ENCODE peak calls at places on chromosome X, in six cellular contexts. E is left colon; V is HT-29; G is activated CD4-positive, alpha-beta T cell treated with anti-CD3 and anti-CD28 coated beads, Interleukin-2, amount 50 U/mL, for 1 hour; L is glutamatergic neuron; Q is H9. J is an unnamed sample.

GRCh38 chrX:115968436-115969252 is 201.9 kb upstream of the AGTR2 start:
- DNase-seq in E (peak), V (peak), G (no peak), L (peak), Q (peak), J (peak)

GRCh38 chrX:134501942-134502341 is 42.0 kb downstream of the HPRT1 start:
- DNase-seq in E (no peak), V (no peak), G (no peak), L (no peak), Q (no peak), J (no peak)

GRCh38 chrX:97021680-97022079 is 138.0 kb downstream of the RPA4 start:
- DNase-seq in E (no peak), V (no peak), G (no peak), L (no peak), Q (no peak), J (no peak)

GRCh38 chrX:13254076-13254785 is 65.6 kb downstream of the ATXN3L start:
- DNase-seq in E (peak), V (peak), G (no peak), L (no peak), Q (no peak), J (peak)

GRCh38 chrX:131366387-131366786 is 77.3 kb upstream of the IGSF1 start:
- DNase-seq in E (no peak), V (peak), G (no peak), L (no peak), Q (no peak), J (no peak)

GRCh38 chrX:9759340-9759739 is 6.3 kb downstream of the GPR143 start:
- DNase-seq in E (no peak), V (no peak), G (no peak), L (no peak), Q (no peak), J (no peak)

GRCh38 chrX:53288173-53288572 is 6.8 kb upstream of the IQSEC2 start:
- DNase-seq in E (no peak), V (peak), G (no peak), L (peak), Q (peak), J (no peak)

GRCh38 chrX:53433651-53434639 is at the start of gene HSD17B10:
- DNase-seq in E (peak), V (peak), G (peak), L (peak), Q (peak), J (peak)

GRCh38 chrX:74536142-74537010 is 78.0 kb downstream of the RLIM start:
- DNase-seq in E (peak), V (peak), G (peak), L (peak), Q (peak), J (no peak)

GRCh38 chrX:103584606-103585005 is 709 bp upstream of the TCEAL4 start:
- DNase-seq in E (no peak), V (no peak), G (no peak), L (no peak), Q (no peak), J (no peak)

GRCh38 chrX:49880668-49881067 is 1.4 kb downstream of the USP27X start:
- DNase-seq in E (no peak), V (no peak), G (no peak), L (no peak), Q (no peak), J (no peak)

GRCh38 chrX:48960291-48960690 is 2.9 kb upstream of the OTUD5 start:
- DNase-seq in E (no peak), V (no peak), G (no peak), L (no peak), Q (no peak), J (no peak)

GRCh38 chrX:13898084-13898483 is 81.2 kb upstream of the GPM6B start:
- DNase-seq in E (no peak), V (peak), G (no peak), L (peak), Q (no peak), J (no peak)

GRCh38 chrX:129939986-129940385 is 34.0 kb downstream of the UTP14A start:
- DNase-seq in E (no peak), V (no peak), G (no peak), L (no peak), Q (peak), J (no peak)

GRCh38 chrX:17459008-17459407 is 84.0 kb downstream of the NHS start:
- DNase-seq in E (no peak), V (no peak), G (no peak), L (no peak), Q (no peak), J (no peak)

GRCh38 chrX:8955521-8955920 is 78.4 kb downstream of the FAM9B start:
- DNase-seq in E (no peak), V (no peak), G (no peak), L (no peak), Q (no peak), J (no peak)

GRCh38 chrX:87900320-87900908 is 382.8 kb downstream of the KLHL4 start:
- DNase-seq in E (no peak), V (no peak), G (no peak), L (no peak), Q (no peak), J (no peak)

GRCh38 chrX:50707376-50707775 is 106.6 kb downstream of the SHROOM4 start:
- DNase-seq in E (no peak), V (peak), G (no peak), L (no peak), Q (no peak), J (no peak)

GRCh38 chrX:64394059-64394873 is 986 bp downstream of the MTMR8 start:
- DNase-seq in E (no peak), V (no peak), G (no peak), L (no peak), Q (peak), J (no peak)

GRCh38 chrX:132022115-132022862 is 813 bp upstream of the STK26 start:
- DNase-seq in E (no peak), V (peak), G (no peak), L (no peak), Q (no peak), J (no peak)

GRCh38 chrX:640641-641040 is 10.1 kb downstream of the SHOX start:
- DNase-seq in E (no peak), V (no peak), G (no peak), L (no peak), Q (no peak), J (no peak)

GRCh38 chrX:70033348-70033747 is 16.4 kb downstream of the AWAT2 start:
- DNase-seq in E (no peak), V (peak), G (peak), L (peak), Q (peak), J (no peak)

GRCh38 chrX:49184294-49185061 is 1.7 kb downstream of the PRICKLE3 start:
- DNase-seq in E (peak), V (peak), G (no peak), L (peak), Q (peak), J (peak)

GRCh38 chrX:1448793-1449580 is 3.7 kb downstream of the ASMTL start:
- DNase-seq in E (no peak), V (no peak), G (no peak), L (no peak), Q (peak), J (no peak)

GRCh38 chrX:45784590-45784989 is 583.9 kb upstream of the DIPK2B start:
- DNase-seq in E (no peak), V (no peak), G (no peak), L (no peak), Q (no peak), J (no peak)

GRCh38 chrX:18949902-18950301 is 34.0 kb downstream of the PHKA2 start:
- DNase-seq in E (no peak), V (no peak), G (no peak), L (no peak), Q (no peak), J (no peak)

GRCh38 chrX:122622800-122623199 is 561.3 kb upstream of the GRIA3 start:
- DNase-seq in E (no peak), V (no peak), G (no peak), L (no peak), Q (no peak), J (no peak)

GRCh38 chrX:152907084-152907651 is 9.3 kb downstream of the ZNF185 start:
- DNase-seq in E (no peak), V (no peak), G (no peak), L (no peak), Q (peak), J (no peak)

GRCh38 chrX:53080628-53081580 is 1.3 kb upstream of the TSPYL2 start:
- DNase-seq in E (no peak), V (no peak), G (peak), L (no peak), Q (no peak), J (no peak)

GRCh38 chrX:138858946-138859345 is 147.4 kb upstream of the FGF13 start:
- DNase-seq in E (no peak), V (no peak), G (no peak), L (no peak), Q (no peak), J (no peak)

GRCh38 chrX:108947205-108947604 is 210.8 kb upstream of the IRS4 start:
- DNase-seq in E (no peak), V (no peak), G (no peak), L (peak), Q (no peak), J (no peak)